ENCODE peak calls at places on chromosomes 16 and 17, in eight cellular contexts. U is stimulated activated CD4-positive, alpha-beta T cell treated with anti-CD3 and anti-CD28 coated beads, Interleukin-2, amount 100 ng/mL, for 24 hours; F is mammary epithelial cell; H is amniotic stem cell; R is stimulated activated CD8-positive, alpha-beta memory T cell treated with anti-CD3 and anti-CD28 coated beads, Interleukin-7, amount 100 ng/mL, for 24 hours; P is naive thymus-derived CD4-positive, alpha-beta T cell; W is suprapubic skin; L is A172. G is an unnamed sample.
A peak's percentile ranks its signal among the peaks of the same experiment; 100 is the strongest.

GRCh38 chr17:68288375-68288774 is 2.6 kb downstream of the SLC16A6 start:
- DNase-seq in U (no peak), F (no peak), H (no peak), R (no peak), P (no peak), W (no peak), L (peak; percentile 49), G (peak; percentile 50)

GRCh38 chr16:1871974-1872635 is at the start of gene MEIOB:
- DNase-seq in U (peak; percentile 44), F (no peak), H (no peak), R (peak; percentile 21), P (peak; percentile 30), W (no peak), L (no peak), G (no peak)

GRCh38 chr17:45234641-45235040 is 13.0 kb downstream of the FMNL1 start:
- DNase-seq in U (no peak), F (no peak), H (no peak), R (no peak), P (peak; percentile 60), W (no peak), L (no peak), G (no peak)

GRCh38 chr16:61024180-61024900 is 1011.9 kb downstream of the CDH8 start:
- DNase-seq in U (no peak), F (no peak), H (no peak), R (no peak), P (no peak), W (no peak), L (no peak), G (no peak)

GRCh38 chr17:29722411-29723198 is 99.9 kb upstream of the CORO6 start:
- DNase-seq in U (peak; percentile 33), F (no peak), H (no peak), R (no peak), P (peak; percentile 85), W (no peak), L (no peak), G (no peak)

GRCh38 chr17:55414983-55415382 is 6.7 kb downstream of the MMD start:
- DNase-seq in U (no peak), F (no peak), H (no peak), R (no peak), P (no peak), W (no peak), L (no peak), G (no peak)

GRCh38 chr17:62692721-62693431 is 65.4 kb downstream of the MRC2 start:
- DNase-seq in U (no peak), F (no peak), H (no peak), R (no peak), P (no peak), W (no peak), L (no peak), G (peak; percentile 61)

GRCh38 chr16:75029854-75030253 is 31.0 kb downstream of the ZNRF1 start:
- DNase-seq in U (no peak), F (peak; percentile 46), H (no peak), R (no peak), P (no peak), W (no peak), L (peak; percentile 69), G (no peak)

G was measured in H54.